ENCODE peak calls at places on chromosomes 2 and 18, in six cellular contexts. N is right cardiac atrium, Q is GM23338, I is Karpas-422, C is NB4, Z is fibroblast of the aortic adventitia. U is an unnamed sample.

GRCh38 chr2:96816836-96817702 is 1.0 kb downstream of the CNNM3 start:
- DNase-seq in N (peak), Q (peak), I (no peak), C (peak), Z (peak), U (no peak)

GRCh38 chr2:196473617-196474016 is 165.9 kb upstream of the CCDC150 start:
- DNase-seq in N (no peak), Q (no peak), I (no peak), C (no peak), Z (peak), U (no peak)

GRCh38 chr2:64538764-64539433 is 14.8 kb downstream of the AFTPH start:
- DNase-seq in N (no peak), Q (no peak), I (no peak), C (no peak), Z (no peak), U (no peak)

GRCh38 chr2:25369876-25370275 is 28.2 kb upstream of the DNMT3A start:
- DNase-seq in N (no peak), Q (no peak), I (no peak), C (no peak), Z (no peak), U (no peak)

GRCh38 chr2:97761192-97761591 is 47.8 kb downstream of the ZAP70 start:
- DNase-seq in N (peak), Q (no peak), I (no peak), C (no peak), Z (no peak), U (no peak)

GRCh38 chr2:110167326-110167955 is 37.4 kb downstream of the NPHP1 start:
- DNase-seq in N (no peak), Q (peak), I (no peak), C (no peak), Z (no peak), U (no peak)

GRCh38 chr18:3923750-3924149 is 473.8 kb downstream of the TGIF1 start:
- DNase-seq in N (no peak), Q (no peak), I (no peak), C (no peak), Z (peak), U (no peak)

GRCh38 chr18:61635901-61636528 is 256.8 kb downstream of the RNF152 start:
- DNase-seq in N (peak), Q (peak), I (peak), C (peak), Z (peak), U (peak)

GRCh38 chr2:69958480-69958879 is 3.0 kb downstream of the ASPRV1 start:
- DNase-seq in N (no peak), Q (no peak), I (no peak), C (no peak), Z (no peak), U (no peak)

GRCh38 chr2:163732718-163733117 is 3.1 kb downstream of the FIGN start:
- DNase-seq in N (no peak), Q (no peak), I (no peak), C (no peak), Z (peak), U (no peak)

GRCh38 chr2:111022630-111023029 is 98.1 kb upstream of the BCL2L11 start:
- DNase-seq in N (no peak), Q (no peak), I (no peak), C (peak), Z (no peak), U (no peak)

GRCh38 chr2:1728821-1729220 is 15.5 kb downstream of the PXDN start:
- DNase-seq in N (peak), Q (peak), I (no peak), C (no peak), Z (no peak), U (no peak)

GRCh38 chr18:5060543-5060942 is 136.5 kb downstream of the AKAIN1 start:
- DNase-seq in N (no peak), Q (no peak), I (no peak), C (no peak), Z (no peak), U (no peak)

GRCh38 chr18:5059540-5060032 is 137.5 kb downstream of the AKAIN1 start:
- DNase-seq in N (no peak), Q (no peak), I (no peak), C (no peak), Z (no peak), U (no peak)

GRCh38 chr18:5057348-5058012 is 139.6 kb downstream of the AKAIN1 start:
- DNase-seq in N (peak), Q (peak), I (peak), C (peak), Z (peak), U (peak)

GRCh38 chr18:5061785-5062184 is 135.3 kb downstream of the AKAIN1 start:
- DNase-seq in N (no peak), Q (no peak), I (no peak), C (no peak), Z (no peak), U (no peak)

GRCh38 chr18:5058768-5059539 is 138.1 kb downstream of the AKAIN1 start:
- DNase-seq in N (no peak), Q (no peak), I (no peak), C (peak), Z (no peak), U (no peak)
- H3K4me3 ChIP-seq in N (no peak), Q (no peak), I (no peak), C (no peak), Z (no peak), U (no peak)

GRCh38 chr18:13217971-13218375 is 587 bp upstream of the LDLRAD4 start:
- DNase-seq in N (peak), Q (peak), I (no peak), C (no peak), Z (no peak), U (peak)
- H3K4me3 ChIP-seq in N (peak), Q (peak), I (no peak), C (no peak), Z (peak), U (peak)

DNA sequence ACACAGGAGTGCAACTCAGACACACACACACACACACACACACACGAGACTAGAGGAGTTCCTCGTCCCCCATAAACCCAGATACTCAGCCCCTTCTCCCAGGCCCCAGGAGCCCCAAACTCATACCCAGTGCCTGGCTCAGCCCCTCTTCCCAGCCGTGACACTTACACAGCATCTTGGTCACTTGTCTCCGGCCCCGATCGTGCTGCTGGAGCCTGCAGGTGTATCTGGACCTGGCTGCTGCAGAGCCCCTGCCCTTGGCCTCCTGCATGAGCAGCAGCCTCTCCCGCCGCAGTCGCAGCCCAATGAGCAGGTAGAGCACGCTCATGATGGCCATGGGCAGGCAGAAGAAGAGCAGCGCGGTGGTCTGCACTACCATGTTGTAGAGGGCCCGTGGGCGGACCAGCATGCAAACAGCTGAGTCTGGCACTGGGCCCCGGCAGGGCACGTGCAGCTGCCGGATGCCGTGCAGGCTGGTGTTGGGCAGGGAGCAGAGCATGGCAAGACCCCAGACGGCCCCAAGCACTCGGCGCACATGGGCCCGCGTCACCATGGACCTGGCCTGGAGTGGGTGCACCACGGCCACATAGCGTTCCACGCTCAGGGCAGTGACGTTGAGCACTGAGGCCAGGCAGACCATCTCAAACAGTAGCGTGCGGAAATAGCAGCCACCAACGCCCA is 2.1 kb downstream of the NMUR1 start:
- DNase-seq in N (peak), Q (no peak), I (no peak), C (no peak), Z (no peak), U (no peak)
- H3K4me3 ChIP-seq in N (no peak), Q (no peak), I (no peak), C (no peak), Z (no peak), U (no peak)

DNA sequence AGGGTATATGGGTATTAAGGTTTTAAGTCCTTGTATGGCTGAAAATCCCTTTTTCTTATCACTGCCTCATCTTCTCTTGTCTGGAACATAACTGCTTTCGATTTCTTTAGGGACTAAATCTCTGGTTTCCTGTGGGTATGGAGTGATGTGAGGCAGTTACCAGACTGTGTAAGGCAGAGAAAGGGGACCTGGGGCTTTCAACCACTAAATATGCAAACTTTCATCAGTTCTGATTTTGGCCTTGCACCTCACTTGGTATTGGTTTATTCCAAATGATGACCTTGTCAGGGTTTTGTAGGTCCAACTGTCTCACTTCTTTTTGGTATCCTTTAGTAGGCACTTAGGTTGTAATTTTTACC is 9.3 kb downstream of the MAP4K4 start:
- DNase-seq in N (no peak), Q (no peak), I (no peak), C (no peak), Z (no peak), U (no peak)
- H3K4me3 ChIP-seq in N (no peak), Q (no peak), I (no peak), C (no peak), Z (no peak), U (no peak)